ENCODE peak calls at places on chromosomes 7 and 10, in four cellular contexts. One of them, this sample, is unnamed.

GRCh38 chr10:110706690-110707098 is 62.6 kb downstream of the RBM20 start:
- DNase-seq in K562: no peak
- DNase-seq in HepG2: no peak
- DNase-seq in H1: peak
- DNase-seq in this sample: peak

GRCh38 chr10:103789141-103789540 is 66.2 kb downstream of the SH3PXD2A start:
- DNase-seq in HepG2: no peak
- DNase-seq in H1: no peak
- DNase-seq in K562: no peak
- DNase-seq in this sample: no peak

GRCh38 chr10:74514322-74514721 is 312.1 kb upstream of the KAT6B start:
- DNase-seq in K562: no peak
- DNase-seq in H1: no peak
- DNase-seq in HepG2: no peak
- DNase-seq in this sample: no peak

GRCh38 chr7:8719102-8719501 is 285.7 kb downstream of the NXPH1 start:
- DNase-seq in H1: no peak
- DNase-seq in HepG2: no peak
- DNase-seq in K562: no peak
- DNase-seq in this sample: no peak

GRCh38 chr10:74637685-74638084 is 188.7 kb upstream of the KAT6B start:
- DNase-seq in K562: no peak
- DNase-seq in HepG2: no peak
- DNase-seq in H1: no peak
- DNase-seq in this sample: no peak

GRCh38 chr7:76231071-76231470 is 29.4 kb downstream of the SRRM3 start:
- DNase-seq in H1: no peak
- DNase-seq in K562: no peak
- DNase-seq in HepG2: no peak
- DNase-seq in this sample: no peak

GRCh38 chr10:119726291-119727261 is 726 bp downstream of the INPP5F start:
- DNase-seq in HepG2: no peak
- DNase-seq in K562: peak
- DNase-seq in H1: peak
- DNase-seq in this sample: no peak

GRCh38 chr7:75737856-75738603 is 711 bp downstream of the HIP1 start:
- DNase-seq in HepG2: no peak
- DNase-seq in K562: no peak
- DNase-seq in H1: no peak
- DNase-seq in this sample: no peak

GRCh38 chr10:10520391-10521385 is 497.0 kb upstream of the CELF2 start:
- DNase-seq in H1: no peak
- DNase-seq in K562: no peak
- DNase-seq in HepG2: no peak
- DNase-seq in this sample: no peak

GRCh38 chr7:32058017-32058416 is 12.2 kb downstream of the PDE1C start:
- DNase-seq in K562: no peak
- DNase-seq in H1: no peak
- DNase-seq in HepG2: no peak
- DNase-seq in this sample: no peak

GRCh38 chr7:82250598-82250997 is 193.0 kb downstream of the CACNA2D1 start:
- DNase-seq in K562: no peak
- DNase-seq in HepG2: no peak
- DNase-seq in H1: no peak
- DNase-seq in this sample: no peak

GRCh38 chr10:126057494-126057893 is 161.1 kb downstream of the FANK1 start:
- DNase-seq in K562: no peak
- DNase-seq in HepG2: no peak
- DNase-seq in H1: peak
- DNase-seq in this sample: no peak

GRCh38 chr7:137956183-137956582 is 45.7 kb downstream of the CREB3L2 start:
- DNase-seq in K562: no peak
- DNase-seq in H1: no peak
- DNase-seq in HepG2: no peak
- DNase-seq in this sample: no peak

GRCh38 chr7:6161463-6162330 is 110.7 kb downstream of the CYTH3 start:
- DNase-seq in H1: no peak
- DNase-seq in HepG2: no peak
- DNase-seq in K562: no peak
- DNase-seq in this sample: no peak

GRCh38 chr7:80918909-80919721 is at the start of gene SEMA3C:
- DNase-seq in H1: peak
- DNase-seq in HepG2: peak
- DNase-seq in K562: peak
- DNase-seq in this sample: peak

GRCh38 chr10:91190388-91190870 is 30.0 kb upstream of the PCGF5 start:
- DNase-seq in HepG2: no peak
- DNase-seq in H1: no peak
- DNase-seq in K562: no peak
- DNase-seq in this sample: no peak

GRCh38 chr7:38671901-38672559 is 40.9 kb upstream of the AMPH start:
- DNase-seq in H1: no peak
- DNase-seq in HepG2: no peak
- DNase-seq in K562: no peak
- DNase-seq in this sample: no peak

GRCh38 chr7:39688611-39689485 is 65.5 kb downstream of the RALA start:
- DNase-seq in K562: no peak
- DNase-seq in H1: no peak
- DNase-seq in HepG2: no peak
- DNase-seq in this sample: no peak

GRCh38 chr7:132779164-132779563 is 202.9 kb upstream of the PLXNA4 start:
- DNase-seq in K562: no peak
- DNase-seq in H1: no peak
- DNase-seq in HepG2: no peak
- DNase-seq in this sample: no peak

GRCh38 chr10:34292178-34292565 is 522.9 kb downstream of the PARD3 start:
- DNase-seq in H1: no peak
- DNase-seq in HepG2: no peak
- DNase-seq in K562: no peak
- DNase-seq in this sample: no peak

GRCh38 chr10:89090760-89091455 is 100.3 kb downstream of the FAS start:
- DNase-seq in H1: no peak
- DNase-seq in K562: no peak
- DNase-seq in HepG2: no peak
- DNase-seq in this sample: no peak

GRCh38 chr10:89092981-89093380 is 102.4 kb downstream of the FAS start:
- DNase-seq in K562: no peak
- DNase-seq in H1: no peak
- DNase-seq in HepG2: no peak
- DNase-seq in this sample: no peak

GRCh38 chr10:89095701-89096391 is 105.2 kb downstream of the FAS start:
- DNase-seq in K562: no peak
- DNase-seq in H1: no peak
- DNase-seq in HepG2: no peak
- DNase-seq in this sample: no peak

GRCh38 chr10:89091501-89091900 is 100.9 kb downstream of the FAS start:
- DNase-seq in H1: no peak
- DNase-seq in HepG2: no peak
- DNase-seq in K562: no peak
- DNase-seq in this sample: no peak

DNA sequence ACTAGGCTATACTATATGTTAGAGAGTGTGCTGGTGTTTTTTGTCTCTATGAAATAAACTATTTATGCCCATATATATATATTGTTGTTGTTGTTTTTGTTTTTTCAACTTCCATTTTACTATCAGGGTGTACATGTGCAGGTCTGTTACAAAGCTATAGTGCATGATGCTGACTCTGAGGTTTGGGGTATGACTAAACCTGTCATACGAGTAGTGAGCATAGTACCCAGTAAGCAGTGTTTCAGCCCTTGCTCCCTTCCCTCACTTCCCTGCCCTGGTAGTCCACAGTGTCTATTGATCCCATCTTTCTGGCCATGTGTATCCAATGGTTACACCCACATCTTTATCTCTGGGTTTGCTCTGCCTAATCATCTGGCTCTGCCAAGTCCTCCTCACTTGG is 101.8 kb downstream of the FAS start:
- DNase-seq in HepG2: no peak
- DNase-seq in K562: no peak
- DNase-seq in H1: no peak
- DNase-seq in this sample: no peak
- TF ChIP-seq POLR2AphosphoS5 in HepG2: no peak
- TF ChIP-seq POLR2AphosphoS5 in K562: no peak
- TF ChIP-seq POLR2AphosphoS5 in H1: no peak
- TF ChIP-seq POLR2AphosphoS5 in this sample: no peak

GRCh38 chr10:101901340-101901739 is 57.7 kb upstream of the KCNIP2 start:
- DNase-seq in H1: no peak
- DNase-seq in K562: no peak
- DNase-seq in HepG2: no peak
- DNase-seq in this sample: no peak
- TF ChIP-seq FOSL1 in H1: no peak
- TF ChIP-seq FOSL1 in K562: no peak
- TF ChIP-seq FOSL1 in HepG2: no peak
- TF ChIP-seq FOSL1 in this sample: no peak

DNA sequence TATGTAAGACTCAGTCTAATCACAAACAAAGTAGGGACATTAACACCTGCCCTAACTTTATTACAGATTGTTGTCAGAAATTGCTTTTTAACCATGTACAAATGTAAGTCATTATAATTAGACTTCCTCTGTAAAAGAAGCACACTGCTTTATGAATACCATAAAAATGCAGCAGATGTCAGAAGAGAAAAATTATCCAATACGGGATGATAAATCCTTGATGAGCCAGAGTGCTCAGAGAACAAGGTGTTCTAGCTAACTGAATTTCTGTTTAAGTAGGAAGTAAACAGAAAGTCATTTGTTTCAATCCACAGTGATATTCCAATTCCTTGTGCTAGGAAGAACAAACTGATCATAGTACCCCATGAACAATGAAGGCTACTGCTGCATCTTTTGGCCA is 54.6 kb upstream of the BMPER start:
- DNase-seq in H1: no peak
- DNase-seq in K562: no peak
- DNase-seq in HepG2: no peak
- DNase-seq in this sample: no peak
- TF ChIP-seq POLR2AphosphoS5 in H1: no peak
- TF ChIP-seq POLR2AphosphoS5 in K562: no peak
- TF ChIP-seq POLR2AphosphoS5 in HepG2: no peak
- TF ChIP-seq POLR2AphosphoS5 in this sample: no peak

GRCh38 chr7:84372155-84372621 is 177.6 kb upstream of the SEMA3A start:
- DNase-seq in H1: no peak
- DNase-seq in K562: no peak
- DNase-seq in HepG2: no peak
- DNase-seq in this sample: peak
- TF ChIP-seq FOSL1 in H1: no peak
- TF ChIP-seq FOSL1 in K562: no peak
- TF ChIP-seq FOSL1 in HepG2: no peak
- TF ChIP-seq FOSL1 in this sample: peak

DNA sequence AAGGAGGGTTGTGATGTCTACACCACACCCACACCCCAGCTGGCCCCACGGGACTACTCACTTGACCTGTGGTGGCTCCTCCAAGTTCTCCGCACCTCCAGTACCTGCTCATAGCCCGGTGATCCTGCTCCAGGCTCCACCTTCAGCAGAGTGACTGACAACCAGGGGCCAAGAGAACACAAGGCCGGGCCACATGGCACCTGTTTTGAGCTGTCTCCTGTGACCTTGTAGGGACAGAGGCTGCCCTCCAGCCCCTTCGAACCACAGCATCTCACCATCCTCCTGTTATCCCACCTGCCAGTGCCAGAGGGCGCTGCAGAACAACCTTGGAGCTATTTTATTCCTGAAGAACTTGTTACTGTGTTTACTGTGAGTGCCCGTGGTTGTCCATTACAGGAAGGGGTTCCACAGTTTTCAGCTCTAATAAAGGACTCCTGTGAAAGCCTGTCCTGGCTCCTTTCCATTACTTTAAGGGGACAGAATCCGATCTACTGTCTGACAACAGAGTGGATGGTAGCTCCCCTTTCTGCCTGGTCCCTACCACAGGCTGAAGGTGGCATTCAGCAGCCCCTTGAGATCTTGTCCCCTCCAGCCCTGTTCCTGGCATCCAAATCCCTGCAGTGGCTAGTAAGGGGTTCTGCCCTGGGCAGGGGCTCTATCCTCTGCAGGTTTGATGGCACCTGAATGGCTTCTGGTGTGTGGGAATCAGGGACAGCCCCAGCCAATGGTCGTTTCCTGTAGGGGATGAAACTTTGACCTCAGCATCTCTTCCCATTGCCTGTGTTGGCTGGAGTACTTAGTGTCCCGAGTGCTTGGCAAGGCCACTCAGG is 50.8 kb downstream of the C10orf120 start:
- DNase-seq in HepG2: peak
- DNase-seq in H1: peak
- DNase-seq in K562: peak
- DNase-seq in this sample: peak
- TF ChIP-seq POLR2AphosphoS5 in HepG2: no peak
- TF ChIP-seq POLR2AphosphoS5 in H1: no peak
- TF ChIP-seq POLR2AphosphoS5 in K562: no peak
- TF ChIP-seq POLR2AphosphoS5 in this sample: no peak

GRCh38 chr10:61451357-61451756 is 1.8 kb downstream of the TMEM26 start:
- DNase-seq in H1: no peak
- DNase-seq in K562: no peak
- DNase-seq in HepG2: no peak
- DNase-seq in this sample: no peak

GRCh38 chr10:61454541-61454940 is 1.4 kb upstream of the TMEM26 start:
- DNase-seq in HepG2: no peak
- DNase-seq in K562: no peak
- DNase-seq in H1: no peak
- DNase-seq in this sample: no peak

GRCh38 chr10:61452229-61452651 is 941 bp downstream of the TMEM26 start:
- DNase-seq in K562: no peak
- DNase-seq in HepG2: no peak
- DNase-seq in H1: peak
- DNase-seq in this sample: no peak

GRCh38 chr10:61456095-61456789 is 3.1 kb upstream of the TMEM26 start:
- DNase-seq in H1: no peak
- DNase-seq in K562: no peak
- DNase-seq in HepG2: no peak
- DNase-seq in this sample: no peak

DNA sequence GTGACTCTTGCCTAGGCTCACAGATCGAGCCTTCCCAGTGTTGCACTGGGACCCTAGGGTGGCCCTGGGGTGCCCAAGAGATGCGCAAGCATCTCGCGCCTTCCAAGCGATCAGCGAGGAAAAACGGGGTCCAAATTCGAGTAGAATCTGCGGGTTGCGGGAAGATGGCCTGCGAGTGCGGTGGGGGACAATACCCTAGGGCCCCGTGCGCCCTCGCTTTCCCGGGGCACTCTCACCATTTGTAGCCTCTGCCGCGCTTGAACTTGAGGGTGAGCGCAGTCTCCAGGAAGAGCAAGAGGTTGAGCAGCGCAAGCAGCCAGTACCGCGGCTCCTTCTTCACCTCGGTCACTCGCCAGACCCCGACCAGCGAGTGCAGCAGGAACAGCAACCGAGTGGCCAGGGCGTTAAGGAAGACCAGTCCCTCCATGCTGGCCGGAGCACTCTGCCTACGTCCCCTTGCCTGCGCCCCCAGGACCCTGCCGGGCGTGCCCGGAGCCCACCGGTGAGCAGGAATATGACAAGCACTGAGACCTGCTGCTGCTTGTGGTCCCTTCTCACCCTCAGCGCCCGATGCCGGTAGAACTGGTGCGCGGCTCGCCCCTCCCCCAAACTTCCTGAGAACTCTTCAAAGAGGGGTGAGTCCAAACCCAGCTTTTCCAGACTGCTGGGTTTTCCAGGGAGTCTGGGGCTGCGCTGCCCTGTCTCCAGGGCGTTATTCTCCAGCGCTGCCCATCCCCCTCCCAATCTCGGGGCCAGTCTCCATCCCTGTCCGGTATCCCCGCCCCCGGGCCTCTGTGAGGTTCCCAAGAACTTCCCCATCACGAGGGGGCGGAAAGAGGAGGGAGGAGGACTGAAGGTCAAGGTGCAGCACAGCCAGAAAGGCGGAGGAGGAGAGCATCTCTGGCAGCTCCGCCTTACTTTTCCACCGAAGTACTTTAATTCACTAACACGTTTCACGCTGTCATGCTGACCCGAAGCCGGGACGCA is at the start of gene TMEM26:
- DNase-seq in HepG2: no peak
- DNase-seq in K562: peak
- DNase-seq in H1: peak
- DNase-seq in this sample: no peak
- TF ChIP-seq FOSL1 in HepG2: no peak
- TF ChIP-seq FOSL1 in K562: no peak
- TF ChIP-seq FOSL1 in H1: no peak
- TF ChIP-seq FOSL1 in this sample: no peak